ENCODE peak calls at places on chromosomes 1 and 21, in six cellular contexts. A is posterior vena cava, T is HTR-8/SVneo, S is cerebellum, H is GM12864, E is non-pigmented ciliary epithelial cell. K is an unnamed sample.

GRCh38 chr1:208088319-208088718 is 155.9 kb downstream of the PLXNA2 start:
- DNase-seq in H (no peak), A (no peak), S (no peak), T (no peak), E (no peak), K (no peak)

GRCh38 chr1:62241357-62242131 is 46.9 kb downstream of the L1TD1 start:
- DNase-seq in A (no peak), S (no peak), E (no peak), T (no peak), H (no peak), K (no peak)

GRCh38 chr21:45304161-45304830 is 16.6 kb upstream of the POFUT2 start:
- DNase-seq in H (no peak), A (peak), T (no peak), S (no peak), E (no peak), K (peak)

GRCh38 chr1:200951016-200951415 is 56.3 kb downstream of the INAVA start:
- DNase-seq in T (no peak), H (no peak), E (no peak), A (no peak), S (no peak), K (no peak)

GRCh38 chr1:229941160-229941559 is 125.9 kb upstream of the GALNT2 start:
- DNase-seq in S (no peak), H (no peak), E (no peak), T (no peak), A (no peak), K (no peak)

GRCh38 chr1:27382950-27383627 is at the start of gene CD164L2:
- DNase-seq in E (no peak), A (no peak), S (peak), T (no peak), H (no peak), K (no peak)

GRCh38 chr1:30318864-30319718 is 404.3 kb downstream of the MATN1 start:
- DNase-seq in H (no peak), T (no peak), A (no peak), E (no peak), S (no peak), K (peak)

GRCh38 chr1:178192686-178193085 is 98.8 kb downstream of the RASAL2 start:
- DNase-seq in A (no peak), T (peak), S (no peak), E (peak), H (no peak), K (peak)

GRCh38 chr1:110002695-110003094 is 18.1 kb downstream of the AHCYL1 start:
- DNase-seq in T (no peak), E (no peak), H (no peak), A (no peak), S (no peak), K (no peak)

GRCh38 chr1:37734629-37735591 is 30.0 kb downstream of the EPHA10 start:
- DNase-seq in A (peak), T (no peak), S (no peak), H (no peak), E (no peak), K (no peak)

GRCh38 chr1:205316179-205316578 is 5.4 kb downstream of the NUAK2 start:
- DNase-seq in H (no peak), S (peak), E (no peak), T (no peak), A (no peak), K (no peak)